ENCODE peak calls at places on chromosomes 11 and 22, in nine cellular contexts. P is lower lobe of right lung, A is dorsolateral prefrontal cortex, B is colonic mucosa, K is astrocyte of the spinal cord, T is psoas muscle, G is fibroblast of lung, D is activated B cell treated with CpG ODN at 0.5 μM for 24 hours, H is cardiac fibroblast. X is an unnamed sample.

GRCh38 chr11:44509291-44509690 is 56.2 kb upstream of the CD82 start:
- DNase-seq in P (no peak), A (no peak), B (no peak), K (no peak), T (no peak), G (no peak), D (no peak), H (no peak), X (no peak)

GRCh38 chr22:20259336-20259705 is 8.8 kb downstream of the RTN4R start:
- DNase-seq in P (no peak), A (no peak), B (no peak), K (no peak), T (no peak), G (no peak), D (no peak), H (no peak), X (no peak)

GRCh38 chr11:75785187-75785586 is 16.6 kb downstream of the DGAT2 start:
- DNase-seq in P (no peak), A (no peak), B (no peak), K (no peak), T (no peak), G (no peak), D (no peak), H (no peak), X (no peak)

GRCh38 chr11:67465190-67465522 is 3.9 kb downstream of the TMEM134 start:
- DNase-seq in P (no peak), A (no peak), B (peak), K (no peak), T (no peak), G (no peak), D (no peak), H (no peak), X (no peak)

GRCh38 chr11:83280256-83280655 is 5.9 kb downstream of the CCDC90B start:
- DNase-seq in P (no peak), A (no peak), B (no peak), K (peak), T (no peak), G (no peak), D (no peak), H (no peak), X (no peak)

GRCh38 chr11:11980200-11980599 is 28.2 kb downstream of the DKK3 start:
- DNase-seq in P (no peak), A (no peak), B (no peak), K (no peak), T (no peak), G (no peak), D (no peak), H (no peak), X (no peak)

GRCh38 chr22:36470994-36471331 is 10.5 kb downstream of the TXN2 start:
- DNase-seq in P (no peak), A (no peak), B (no peak), K (peak), T (no peak), G (peak), D (no peak), H (no peak), X (no peak)

GRCh38 chr22:40721266-40721665 is 42.0 kb downstream of the MCHR1 start:
- DNase-seq in P (no peak), A (no peak), B (no peak), K (peak), T (peak), G (peak), D (no peak), H (no peak), X (no peak)

GRCh38 chr22:44336962-44337657 is 24.4 kb upstream of the SHISAL1 start:
- DNase-seq in P (no peak), A (no peak), B (no peak), K (no peak), T (no peak), G (no peak), D (no peak), H (no peak), X (no peak)

GRCh38 chr22:50017701-50018224 is 5.2 kb upstream of the IL17REL start:
- DNase-seq in P (no peak), A (peak), B (no peak), K (no peak), T (no peak), G (no peak), D (no peak), H (no peak), X (no peak)

GRCh38 chr22:34800265-34800664 is 265.7 kb upstream of the ISX start:
- DNase-seq in P (no peak), A (no peak), B (no peak), K (peak), T (no peak), G (no peak), D (no peak), H (no peak), X (no peak)

GRCh38 chr22:49152146-49152929 is 675.3 kb downstream of the BRD1 start:
- DNase-seq in P (no peak), A (no peak), B (no peak), K (no peak), T (no peak), G (no peak), D (no peak), H (no peak), X (no peak)

GRCh38 chr22:30416843-30417242 is 8.7 kb upstream of the MTFP1 start:
- DNase-seq in P (no peak), A (no peak), B (no peak), K (no peak), T (no peak), G (no peak), D (no peak), H (no peak), X (no peak)

GRCh38 chr11:5245155-5245554 is 4.5 kb downstream of the HBG1 start:
- DNase-seq in P (no peak), A (no peak), B (no peak), K (no peak), T (no peak), G (no peak), D (no peak), H (no peak), X (no peak)

GRCh38 chr11:111694851-111695250 is 71.3 kb downstream of the PPP2R1B start:
- DNase-seq in P (no peak), A (no peak), B (no peak), K (peak), T (peak), G (peak), D (no peak), H (peak), X (peak)

GRCh38 chr22:28771195-28771791 is 1.2 kb upstream of the CCDC117 start:
- DNase-seq in P (no peak), A (no peak), B (no peak), K (no peak), T (no peak), G (no peak), D (no peak), H (no peak), X (no peak)

GRCh38 chr11:106464728-106465127 is 387.3 kb downstream of the AASDHPPT start:
- DNase-seq in P (no peak), A (no peak), B (no peak), K (no peak), T (no peak), G (no peak), D (no peak), H (no peak), X (no peak)

GRCh38 chr11:134207538-134208239 is 16.1 kb downstream of the NCAPD3 start:
- DNase-seq in P (peak), A (no peak), B (peak), K (no peak), T (peak), G (peak), D (peak), H (peak), X (no peak)

GRCh38 chr11:64913171-64913727 is 3.8 kb downstream of the ATG2A start:
- DNase-seq in P (no peak), A (no peak), B (no peak), K (no peak), T (no peak), G (no peak), D (no peak), H (no peak), X (no peak)

GRCh38 chr11:129237456-129237855 is 45.3 kb upstream of the ARHGAP32 start:
- DNase-seq in P (no peak), A (no peak), B (no peak), K (no peak), T (no peak), G (no peak), D (no peak), H (no peak), X (no peak)

GRCh38 chr11:57302489-57302888 is 22.3 kb downstream of the TNKS1BP1 start:
- DNase-seq in P (peak), A (no peak), B (no peak), K (no peak), T (peak), G (no peak), D (no peak), H (no peak), X (no peak)

GRCh38 chr11:10638285-10638684 is 55.3 kb downstream of the IRAG1 start:
- DNase-seq in P (no peak), A (no peak), B (no peak), K (peak), T (no peak), G (peak), D (no peak), H (peak), X (no peak)

GRCh38 chr11:2662430-2663299 is 37.1 kb downstream of the KCNQ1OT1 start:
- DNase-seq in P (no peak), A (no peak), B (no peak), K (no peak), T (no peak), G (no peak), D (no peak), H (no peak), X (no peak)

GRCh38 chr11:67265633-67266423 is 445 bp upstream of the GRK2 start:
- DNase-seq in P (peak), A (peak), B (peak), K (no peak), T (peak), G (peak), D (peak), H (peak), X (no peak)

GRCh38 chr11:30545507-30545906 is 40.6 kb downstream of the MPPED2 start:
- DNase-seq in P (no peak), A (no peak), B (peak), K (no peak), T (no peak), G (no peak), D (no peak), H (no peak), X (no peak)

GRCh38 chr22:40120783-40121182 is 56.9 kb upstream of the TNRC6B start:
- DNase-seq in P (no peak), A (no peak), B (no peak), K (no peak), T (no peak), G (no peak), D (no peak), H (no peak), X (no peak)

GRCh38 chr11:68646832-68647231 is 37.5 kb upstream of the GAL start:
- DNase-seq in P (no peak), A (no peak), B (no peak), K (no peak), T (no peak), G (no peak), D (no peak), H (no peak), X (no peak)
- TF ChIP-seq CTCF in P (no peak), A (no peak), B (no peak), K (no peak), T (no peak), G (no peak), D (no peak), H (no peak), X (no peak)

GRCh38 chr11:77375114-77375513 is 73.6 kb upstream of the GDPD4 start:
- DNase-seq in P (no peak), A (no peak), B (no peak), K (peak), T (no peak), G (peak), D (no peak), H (peak), X (no peak)

GRCh38 chr11:77379917-77380316 is 78.4 kb upstream of the GDPD4 start:
- DNase-seq in P (no peak), A (no peak), B (no peak), K (no peak), T (no peak), G (no peak), D (no peak), H (no peak), X (no peak)

GRCh38 chr11:77381749-77382693 is 80.5 kb upstream of the GDPD4 start:
- DNase-seq in P (no peak), A (no peak), B (no peak), K (peak), T (no peak), G (peak), D (no peak), H (peak), X (peak)

GRCh38 chr11:77377734-77378133 is 76.2 kb upstream of the GDPD4 start:
- DNase-seq in P (no peak), A (no peak), B (no peak), K (peak), T (no peak), G (no peak), D (no peak), H (no peak), X (no peak)

DNA sequence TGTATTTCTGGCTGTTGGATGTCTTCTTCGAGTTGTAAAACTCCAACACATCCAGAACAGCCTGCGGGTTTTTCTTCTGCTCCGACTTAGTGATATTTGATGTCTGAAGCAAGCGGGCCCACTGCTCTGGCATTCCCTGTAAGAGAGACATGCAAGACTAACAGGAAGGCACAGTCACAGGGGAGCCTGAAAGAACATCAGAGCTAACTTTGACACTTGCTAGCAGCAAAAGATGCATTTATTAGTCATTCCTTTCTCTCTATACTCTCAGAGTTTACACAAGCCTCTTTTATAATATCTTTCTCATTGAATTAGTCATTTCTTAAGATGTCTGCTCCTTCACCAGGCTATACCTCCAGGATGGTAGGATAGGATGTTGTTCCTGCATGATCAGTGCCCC is 77.8 kb upstream of the GDPD4 start:
- DNase-seq in P (no peak), A (peak), B (no peak), K (peak), T (no peak), G (no peak), D (no peak), H (no peak), X (no peak)
- TF ChIP-seq CTCF in P (no peak), A (no peak), B (no peak), K (no peak), T (no peak), G (no peak), D (no peak), H (no peak), X (no peak)

GRCh38 chr11:112795142-112795815 is 165.9 kb upstream of the NCAM1 start:
- DNase-seq in P (no peak), A (peak), B (peak), K (peak), T (peak), G (peak), D (no peak), H (peak), X (no peak)
- TF ChIP-seq CTCF in P (peak), A (peak), B (peak), K (peak), T (peak), G (peak), D (no peak), H (peak), X (peak)

DNA sequence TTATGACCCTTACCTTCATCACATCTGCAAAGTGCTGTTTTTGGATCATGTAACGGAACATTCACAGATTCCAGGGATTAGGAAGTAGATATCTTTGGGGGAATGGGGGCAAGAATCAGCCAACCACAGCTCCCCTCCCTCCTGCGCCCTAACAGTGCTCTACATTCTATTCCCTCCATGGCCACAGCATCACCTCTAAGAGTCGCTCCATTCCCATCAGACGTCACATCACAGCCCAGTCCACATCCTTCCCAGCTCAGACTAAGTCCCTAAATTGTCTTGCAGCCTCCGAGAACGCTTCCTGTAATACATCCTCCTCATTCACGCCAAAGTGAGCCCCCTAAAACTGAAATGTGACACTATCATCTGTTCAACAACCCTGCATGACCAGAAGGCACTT is 5.9 kb downstream of the SCGB1D1 start:
- DNase-seq in P (no peak), A (no peak), B (no peak), K (no peak), T (no peak), G (no peak), D (no peak), H (no peak), X (no peak)
- TF ChIP-seq CTCF in P (no peak), A (no peak), B (no peak), K (no peak), T (no peak), G (peak), D (no peak), H (no peak), X (no peak)

DNA sequence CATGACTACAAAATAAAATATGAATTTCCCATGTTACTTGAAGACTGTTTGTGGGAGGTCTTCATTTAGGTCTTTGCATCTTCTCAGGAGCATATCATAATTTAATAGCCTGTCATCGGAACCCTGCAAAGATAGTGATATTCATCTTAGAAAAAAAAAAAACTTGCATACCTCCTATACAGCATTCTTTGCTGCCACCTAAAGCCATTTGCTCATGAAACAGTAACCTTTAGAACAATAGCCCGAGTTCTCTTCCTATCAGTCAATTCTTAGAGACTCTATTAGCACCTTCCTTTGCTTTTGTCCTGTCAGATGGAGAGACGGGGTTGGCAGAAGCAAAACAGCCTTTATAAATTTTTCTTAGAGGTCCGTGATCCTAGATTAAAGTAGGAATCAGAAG is 75.2 kb downstream of the ARFGAP2 start:
- DNase-seq in P (no peak), A (no peak), B (no peak), K (no peak), T (no peak), G (no peak), D (no peak), H (no peak), X (no peak)
- TF ChIP-seq CTCF in P (no peak), A (no peak), B (no peak), K (no peak), T (no peak), G (no peak), D (no peak), H (no peak), X (no peak)

GRCh38 chr11:47980907-47981621 is 705 bp downstream of the PTPRJ start:
- DNase-seq in P (peak), A (peak), B (peak), K (no peak), T (peak), G (peak), D (peak), H (peak), X (no peak)
- TF ChIP-seq CTCF in P (peak), A (peak), B (no peak), K (peak), T (peak), G (peak), D (no peak), H (no peak), X (no peak)